ENCODE peak calls at places on chromosome 13, in eight cellular contexts. One of them, this sample, is unnamed.

GRCh38 chr13:97306646-97307045 is 84.5 kb downstream of the MBNL2 start:
- DNase-seq in mammary epithelial cell: no peak
- DNase-seq in fibroblast of lung: peak; percentile 45
- DNase-seq in colonic mucosa: no peak
- DNase-seq in mesendoderm: no peak
- DNase-seq in endodermal cell: no peak
- DNase-seq in IMR-90: no peak
- DNase-seq in SK-N-MC: no peak
- DNase-seq in this sample: no peak

GRCh38 chr13:42232671-42233070 is 39.3 kb upstream of the AKAP11 start:
- DNase-seq in colonic mucosa: no peak
- DNase-seq in mesendoderm: no peak
- DNase-seq in SK-N-MC: no peak
- DNase-seq in endodermal cell: no peak
- DNase-seq in fibroblast of lung: no peak
- DNase-seq in IMR-90: no peak
- DNase-seq in mammary epithelial cell: no peak
- DNase-seq in this sample: no peak

GRCh38 chr13:40983269-40983668 is 35.8 kb downstream of the ELF1 start:
- DNase-seq in endodermal cell: no peak
- DNase-seq in IMR-90: no peak
- DNase-seq in colonic mucosa: no peak
- DNase-seq in SK-N-MC: no peak
- DNase-seq in fibroblast of lung: peak; percentile 34
- DNase-seq in mammary epithelial cell: no peak
- DNase-seq in mesendoderm: no peak
- DNase-seq in this sample: peak; percentile 75

GRCh38 chr13:60583196-60583908 is 186.3 kb downstream of the TDRD3 start:
- DNase-seq in mesendoderm: peak; percentile 80
- DNase-seq in colonic mucosa: peak; percentile 19
- DNase-seq in endodermal cell: peak; percentile 63
- DNase-seq in IMR-90: peak; percentile 16
- DNase-seq in SK-N-MC: peak; percentile 95
- DNase-seq in mammary epithelial cell: no peak
- DNase-seq in fibroblast of lung: peak; percentile 85
- DNase-seq in this sample: no peak

GRCh38 chr13:104315606-104316005 is 1249.4 kb upstream of the SLC10A2 start:
- DNase-seq in mammary epithelial cell: peak; percentile 84
- DNase-seq in mesendoderm: no peak
- DNase-seq in SK-N-MC: no peak
- DNase-seq in IMR-90: peak; percentile 97
- DNase-seq in colonic mucosa: no peak
- DNase-seq in endodermal cell: no peak
- DNase-seq in fibroblast of lung: peak; percentile 99
- DNase-seq in this sample: peak; percentile 79

GRCh38 chr13:63501702-63502101 is 2086.1 kb upstream of the PCDH20 start:
- DNase-seq in mammary epithelial cell: no peak
- DNase-seq in colonic mucosa: no peak
- DNase-seq in IMR-90: peak; percentile 2
- DNase-seq in SK-N-MC: no peak
- DNase-seq in fibroblast of lung: peak; percentile 60
- DNase-seq in mesendoderm: no peak
- DNase-seq in endodermal cell: no peak
- DNase-seq in this sample: no peak

GRCh38 chr13:26785845-26786630 is 25.5 kb upstream of the GPR12 start:
- DNase-seq in mammary epithelial cell: peak; percentile 3
- DNase-seq in mesendoderm: peak; percentile 78
- DNase-seq in endodermal cell: peak; percentile 71
- DNase-seq in fibroblast of lung: no peak
- DNase-seq in colonic mucosa: peak; percentile 34
- DNase-seq in SK-N-MC: no peak
- DNase-seq in IMR-90: no peak
- DNase-seq in this sample: no peak

GRCh38 chr13:32779119-32779518 is 192.9 kb downstream of the PDS5B start:
- DNase-seq in IMR-90: no peak
- DNase-seq in fibroblast of lung: no peak
- DNase-seq in mammary epithelial cell: no peak
- DNase-seq in SK-N-MC: no peak
- DNase-seq in colonic mucosa: no peak
- DNase-seq in mesendoderm: no peak
- DNase-seq in endodermal cell: no peak
- DNase-seq in this sample: no peak

GRCh38 chr13:61148691-61149332 is 266.8 kb downstream of the PCDH20 start:
- DNase-seq in mammary epithelial cell: no peak
- DNase-seq in colonic mucosa: no peak
- DNase-seq in endodermal cell: no peak
- DNase-seq in fibroblast of lung: peak; percentile 25
- DNase-seq in SK-N-MC: no peak
- DNase-seq in mesendoderm: no peak
- DNase-seq in IMR-90: no peak
- DNase-seq in this sample: no peak

GRCh38 chr13:47109028-47109427 is 212.2 kb upstream of the HTR2A start:
- DNase-seq in fibroblast of lung: peak; percentile 37
- DNase-seq in endodermal cell: no peak
- DNase-seq in SK-N-MC: no peak
- DNase-seq in mesendoderm: no peak
- DNase-seq in colonic mucosa: no peak
- DNase-seq in IMR-90: no peak
- DNase-seq in mammary epithelial cell: peak; percentile 35
- DNase-seq in this sample: no peak

GRCh38 chr13:51364404-51365008 is 25.0 kb downstream of the SERPINE3 start:
- DNase-seq in fibroblast of lung: peak; percentile 90
- DNase-seq in colonic mucosa: no peak
- DNase-seq in mammary epithelial cell: peak; percentile 45
- DNase-seq in IMR-90: peak; percentile 79
- DNase-seq in mesendoderm: peak; percentile 46
- DNase-seq in endodermal cell: no peak
- DNase-seq in SK-N-MC: no peak
- DNase-seq in this sample: peak; percentile 82

GRCh38 chr13:111554539-111555267 is 234.3 kb downstream of the TEX29 start:
- DNase-seq in mesendoderm: no peak
- DNase-seq in SK-N-MC: no peak
- DNase-seq in IMR-90: no peak
- DNase-seq in mammary epithelial cell: no peak
- DNase-seq in fibroblast of lung: no peak
- DNase-seq in endodermal cell: no peak
- DNase-seq in colonic mucosa: no peak
- DNase-seq in this sample: no peak

GRCh38 chr13:94967183-94968039 is 255.1 kb upstream of the SOX21 start:
- DNase-seq in mesendoderm: peak; percentile 29
- DNase-seq in endodermal cell: peak; percentile 83
- DNase-seq in fibroblast of lung: peak; percentile 20
- DNase-seq in colonic mucosa: no peak
- DNase-seq in mammary epithelial cell: no peak
- DNase-seq in IMR-90: no peak
- DNase-seq in SK-N-MC: no peak
- DNase-seq in this sample: peak; percentile 12
- H3K9ac ChIP-seq in mesendoderm: peak overlapping the region; percentile 46
- H3K9ac ChIP-seq in endodermal cell: no peak overlapping the region
- H3K9ac ChIP-seq in fibroblast of lung: no peak overlapping the region
- H3K9ac ChIP-seq in colonic mucosa: no peak overlapping the region
- H3K9ac ChIP-seq in mammary epithelial cell: no peak overlapping the region
- H3K9ac ChIP-seq in IMR-90: no peak overlapping the region
- H3K9ac ChIP-seq in SK-N-MC: no peak overlapping the region
- H3K9ac ChIP-seq in this sample: no peak overlapping the region

DNA sequence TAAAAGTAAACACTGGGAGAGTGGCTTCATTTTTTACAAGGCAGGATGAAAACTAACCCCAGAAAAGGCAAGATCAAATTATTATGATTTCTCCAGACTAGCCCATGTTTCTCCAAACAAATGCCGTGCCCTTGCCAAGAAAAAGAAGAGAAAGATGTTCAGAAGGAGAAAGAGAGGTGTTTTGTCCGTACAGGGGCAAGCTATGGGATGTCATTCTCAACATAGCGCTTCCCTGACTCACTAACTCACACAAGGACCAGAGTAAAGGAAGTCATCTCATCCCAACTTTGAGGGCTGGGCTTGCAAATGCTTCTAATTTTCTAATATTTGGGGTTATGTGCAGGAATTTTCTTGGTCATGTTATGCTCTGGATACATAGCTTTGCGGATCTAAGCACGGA is 224.2 kb upstream of the MAB21L1 start:
- DNase-seq in IMR-90: peak; percentile 72
- DNase-seq in endodermal cell: no peak
- DNase-seq in fibroblast of lung: peak; percentile 81
- DNase-seq in mesendoderm: no peak
- DNase-seq in colonic mucosa: no peak
- DNase-seq in mammary epithelial cell: no peak
- DNase-seq in SK-N-MC: no peak
- DNase-seq in this sample: no peak
- H3K9ac ChIP-seq in IMR-90: peak overlapping the region; percentile 78
- H3K9ac ChIP-seq in endodermal cell: no peak overlapping the region
- H3K9ac ChIP-seq in fibroblast of lung: peak overlapping the region; percentile 40
- H3K9ac ChIP-seq in mesendoderm: no peak overlapping the region
- H3K9ac ChIP-seq in colonic mucosa: no peak overlapping the region
- H3K9ac ChIP-seq in mammary epithelial cell: no peak overlapping the region
- H3K9ac ChIP-seq in SK-N-MC: no peak overlapping the region
- H3K9ac ChIP-seq in this sample: no peak overlapping the region

DNA sequence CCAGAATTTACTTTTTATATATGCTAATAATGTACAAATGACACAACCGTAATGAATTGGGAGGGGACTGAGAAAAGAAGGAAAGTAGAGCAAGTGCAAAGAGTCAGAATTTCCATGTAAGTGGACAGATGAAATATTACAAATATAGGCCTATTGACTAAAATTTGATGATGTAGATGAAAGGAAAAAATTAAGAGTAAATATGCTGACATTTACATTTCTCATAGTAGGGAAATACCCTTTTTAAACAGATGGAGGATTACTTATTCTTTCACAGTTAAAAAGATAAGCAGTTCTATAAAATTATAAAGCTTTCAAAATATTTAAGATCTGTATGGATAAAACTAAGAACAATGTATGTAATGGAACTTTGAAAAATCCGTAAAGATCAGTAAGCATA is 185.4 kb downstream of the NBEA start:
- DNase-seq in SK-N-MC: no peak
- DNase-seq in colonic mucosa: no peak
- DNase-seq in fibroblast of lung: no peak
- DNase-seq in endodermal cell: no peak
- DNase-seq in mesendoderm: no peak
- DNase-seq in mammary epithelial cell: no peak
- DNase-seq in IMR-90: no peak
- DNase-seq in this sample: no peak
- H3K9ac ChIP-seq in SK-N-MC: no peak overlapping the region
- H3K9ac ChIP-seq in colonic mucosa: no peak overlapping the region
- H3K9ac ChIP-seq in fibroblast of lung: no peak overlapping the region
- H3K9ac ChIP-seq in endodermal cell: no peak overlapping the region
- H3K9ac ChIP-seq in mesendoderm: no peak overlapping the region
- H3K9ac ChIP-seq in mammary epithelial cell: no peak overlapping the region
- H3K9ac ChIP-seq in IMR-90: no peak overlapping the region
- H3K9ac ChIP-seq in this sample: no peak overlapping the region

DNA sequence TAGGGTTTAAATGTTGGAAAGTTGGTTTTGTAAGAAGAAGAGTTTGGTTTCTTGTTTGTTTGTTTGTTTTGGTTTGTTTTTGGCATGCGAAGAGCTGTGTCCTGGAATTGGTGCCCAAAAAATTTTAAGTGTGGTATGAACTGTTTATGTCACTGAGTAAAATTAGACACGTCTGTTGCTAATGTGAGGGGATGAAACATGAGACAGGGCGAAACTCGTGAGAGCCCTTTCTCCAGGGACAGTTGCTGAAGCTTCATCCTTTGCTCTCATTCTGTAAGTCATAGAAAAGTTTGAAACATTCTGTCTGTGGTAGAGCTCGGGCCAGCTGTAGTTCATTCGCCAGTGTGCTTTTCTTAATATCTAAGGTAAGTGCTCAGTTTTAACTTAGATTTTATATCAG is at the start of gene SGCG:
- DNase-seq in colonic mucosa: no peak
- DNase-seq in mesendoderm: no peak
- DNase-seq in endodermal cell: no peak
- DNase-seq in mammary epithelial cell: no peak
- DNase-seq in fibroblast of lung: no peak
- DNase-seq in IMR-90: no peak
- DNase-seq in SK-N-MC: no peak
- DNase-seq in this sample: no peak
- H3K9ac ChIP-seq in colonic mucosa: no peak within 1 kb of the TSS
- H3K9ac ChIP-seq in mesendoderm: no peak within 1 kb of the TSS
- H3K9ac ChIP-seq in endodermal cell: no peak within 1 kb of the TSS
- H3K9ac ChIP-seq in mammary epithelial cell: no peak within 1 kb of the TSS
- H3K9ac ChIP-seq in fibroblast of lung: no peak within 1 kb of the TSS
- H3K9ac ChIP-seq in IMR-90: no peak within 1 kb of the TSS
- H3K9ac ChIP-seq in SK-N-MC: no peak within 1 kb of the TSS
- H3K9ac ChIP-seq in this sample: no peak within 1 kb of the TSS

DNA sequence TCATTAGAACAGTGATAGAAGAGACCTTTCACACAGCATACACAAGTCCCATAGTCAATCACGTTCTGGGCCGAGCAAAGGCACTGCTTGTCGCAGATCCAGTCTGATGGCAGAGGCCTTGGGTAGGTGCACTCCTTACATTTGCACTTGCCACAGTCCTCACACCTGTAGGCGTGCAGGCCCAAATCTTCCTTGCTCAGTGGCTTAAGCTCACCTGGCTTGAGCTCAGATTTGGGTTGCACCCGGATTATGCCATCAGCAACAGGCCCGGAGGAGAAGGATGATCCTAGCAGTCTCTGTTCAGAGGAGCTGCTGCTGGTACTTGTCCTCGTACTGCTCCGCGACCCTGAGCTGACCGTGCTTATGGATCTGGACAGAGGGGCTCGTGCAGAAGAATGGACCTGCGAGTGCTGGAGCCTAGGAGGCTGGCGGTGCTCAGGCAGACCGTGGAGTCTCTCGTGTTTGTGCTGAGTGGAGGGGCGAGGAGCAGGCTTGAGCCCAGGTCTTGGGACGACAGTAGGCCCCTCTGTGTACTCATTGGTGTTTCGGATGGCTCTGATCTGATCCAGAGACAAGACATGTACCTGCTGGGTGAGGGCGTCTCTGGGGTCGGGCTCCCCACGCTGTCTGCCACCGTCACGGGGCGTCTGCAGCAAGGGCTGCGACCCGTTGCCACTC is 3.8 kb downstream of the SPRY2 start:
- DNase-seq in IMR-90: no peak
- DNase-seq in mesendoderm: no peak
- DNase-seq in mammary epithelial cell: peak; percentile 51
- DNase-seq in fibroblast of lung: peak; percentile 26
- DNase-seq in SK-N-MC: no peak
- DNase-seq in endodermal cell: peak; percentile 56
- DNase-seq in colonic mucosa: peak; percentile 35
- DNase-seq in this sample: no peak
- H3K9ac ChIP-seq in IMR-90: peak overlapping the region; percentile 38
- H3K9ac ChIP-seq in mesendoderm: peak overlapping the region; percentile 82
- H3K9ac ChIP-seq in mammary epithelial cell: peak overlapping the region; percentile 97
- H3K9ac ChIP-seq in fibroblast of lung: peak overlapping the region; percentile 41
- H3K9ac ChIP-seq in SK-N-MC: no peak overlapping the region
- H3K9ac ChIP-seq in endodermal cell: peak overlapping the region; percentile 100
- H3K9ac ChIP-seq in colonic mucosa: peak overlapping the region; percentile 53
- H3K9ac ChIP-seq in this sample: no peak overlapping the region

DNA sequence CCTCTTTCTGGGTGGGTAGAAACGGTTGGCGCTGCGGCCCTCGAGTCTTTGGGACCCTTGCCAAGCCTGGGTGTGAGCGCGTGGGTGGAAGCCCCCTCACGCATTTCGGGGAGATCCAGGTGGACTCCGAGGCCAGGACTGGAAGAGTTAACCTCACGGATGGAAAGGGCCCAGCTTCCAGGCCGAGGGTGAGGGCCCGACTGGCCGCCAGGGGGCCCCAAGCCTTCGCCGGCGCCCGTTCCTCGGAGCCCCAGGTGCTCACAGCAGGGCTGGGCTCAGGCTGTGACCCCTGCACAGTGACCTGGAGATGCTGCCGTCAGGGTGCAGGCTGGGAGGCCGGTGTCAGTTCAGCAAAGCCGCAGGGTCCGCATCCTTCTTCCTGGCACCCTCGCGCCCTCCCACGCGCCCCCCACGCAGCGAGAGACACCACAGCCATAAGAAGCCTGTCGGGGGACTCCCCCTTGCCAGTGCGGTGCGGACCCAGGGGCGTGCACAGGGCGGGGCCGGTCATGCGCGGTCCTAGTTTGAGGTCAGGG is 34.2 kb upstream of the TMEM255B start:
- DNase-seq in IMR-90: peak; percentile 23
- DNase-seq in mesendoderm: peak; percentile 76
- DNase-seq in SK-N-MC: no peak
- DNase-seq in mammary epithelial cell: peak; percentile 61
- DNase-seq in colonic mucosa: peak; percentile 82
- DNase-seq in endodermal cell: peak; percentile 93
- DNase-seq in fibroblast of lung: peak; percentile 66
- DNase-seq in this sample: peak; percentile 81
- H3K9ac ChIP-seq in IMR-90: no peak overlapping the region
- H3K9ac ChIP-seq in mesendoderm: no peak overlapping the region
- H3K9ac ChIP-seq in SK-N-MC: no peak overlapping the region
- H3K9ac ChIP-seq in mammary epithelial cell: no peak overlapping the region
- H3K9ac ChIP-seq in colonic mucosa: peak overlapping the region; percentile 26
- H3K9ac ChIP-seq in endodermal cell: no peak overlapping the region
- H3K9ac ChIP-seq in fibroblast of lung: no peak overlapping the region
- H3K9ac ChIP-seq in this sample: no peak overlapping the region